ENCODE peak calls at places on chromosomes 2 and 18, in six cellular contexts. H, A, S, U, V and N are unnamed samples.

GRCh38 chr2:227482638-227483340 is 10.8 kb downstream of the AGFG1 start:
- DNase-seq in V (peak), H (no peak), A (peak), S (peak), U (no peak), N (no peak)

GRCh38 chr2:38098351-38099095 is 22.6 kb upstream of the CYP1B1 start:
- DNase-seq in V (no peak), S (peak), H (no peak), A (no peak), U (no peak), N (no peak)

GRCh38 chr2:63050186-63050915 is at the start of gene OTX1:
- DNase-seq in H (no peak), U (peak), V (peak), S (peak), A (peak), N (peak)

GRCh38 chr18:21064347-21064746 is 47.3 kb downstream of the ROCK1 start:
- DNase-seq in A (peak), V (no peak), S (no peak), U (no peak), H (no peak), N (no peak)

GRCh38 chr2:240557808-240558207 is at the start of gene ANKMY1:
- DNase-seq in H (no peak), S (no peak), A (peak), V (no peak), U (peak), N (no peak)

GRCh38 chr18:13464432-13465125 is 246.0 kb downstream of the LDLRAD4 start:
- DNase-seq in U (no peak), H (peak), A (no peak), V (peak), S (peak), N (no peak)

GRCh38 chr2:71748227-71748626 is 294.9 kb downstream of the DYSF start:
- DNase-seq in S (no peak), H (no peak), V (peak), A (peak), U (peak), N (no peak)

GRCh38 chr2:240247868-240248820 is 107.7 kb upstream of the OTOS start:
- DNase-seq in V (no peak), U (no peak), H (no peak), S (no peak), A (no peak), N (no peak)

GRCh38 chr2:16387461-16387960 is 278.1 kb downstream of the CYRIA start:
- DNase-seq in A (no peak), H (no peak), S (no peak), V (no peak), U (no peak), N (no peak)

GRCh38 chr2:206597716-206598218 is 44.5 kb upstream of the FAM237A start:
- DNase-seq in A (no peak), V (no peak), S (no peak), H (no peak), U (no peak), N (no peak)

GRCh38 chr18:54958711-54959625 is at the start of gene CCDC68:
- DNase-seq in A (no peak), S (no peak), V (no peak), H (no peak), U (peak), N (no peak)

GRCh38 chr18:51988277-51988676 is 351.7 kb upstream of the DCC start:
- DNase-seq in S (no peak), U (no peak), H (no peak), A (no peak), V (no peak), N (no peak)

GRCh38 chr2:11004206-11004605 is 92.5 kb downstream of the KCNF1 start:
- DNase-seq in U (no peak), H (no peak), A (peak), V (no peak), S (no peak), N (no peak)

GRCh38 chr2:117994729-117995128 is 19.1 kb downstream of the CCDC93 start:
- DNase-seq in H (no peak), S (no peak), U (no peak), A (no peak), V (no peak), N (no peak)

GRCh38 chr2:133884739-133885381 is 316.6 kb upstream of the NCKAP5 start:
- DNase-seq in H (no peak), U (no peak), A (peak), S (peak), V (peak), N (no peak)

GRCh38 chr2:227125506-227125905 is 38.5 kb downstream of the COL4A4 start:
- DNase-seq in V (peak), U (peak), A (no peak), S (peak), H (no peak), N (no peak)

GRCh38 chr2:41899189-41899588 is 148.6 kb upstream of the PKDCC start:
- DNase-seq in S (no peak), A (no peak), V (no peak), U (no peak), H (no peak), N (no peak)

GRCh38 chr18:32093523-32093922 is 1.8 kb downstream of the RNF138 start:
- DNase-seq in A (no peak), V (peak), H (no peak), U (no peak), S (peak), N (no peak)

GRCh38 chr2:96265349-96265839 is 403 bp downstream of the TMEM127 start:
- DNase-seq in A (peak), U (no peak), S (no peak), H (no peak), V (no peak), N (no peak)

GRCh38 chr2:70089220-70089945 is 2.1 kb downstream of the PCBP1 start:
- DNase-seq in A (peak), V (peak), H (peak), U (peak), S (no peak), N (no peak)

GRCh38 chr2:54626131-54626530 is 97.3 kb upstream of the EML6 start:
- DNase-seq in S (no peak), H (no peak), U (no peak), V (no peak), A (no peak), N (no peak)

GRCh38 chr2:117879003-117879402 is 64.5 kb downstream of the DDX18 start:
- DNase-seq in S (no peak), U (no peak), A (no peak), H (no peak), V (no peak), N (no peak)

GRCh38 chr2:232444409-232445148 is 11.4 kb upstream of the ALPI start:
- DNase-seq in S (peak), U (peak), H (peak), A (peak), V (peak), N (peak)

GRCh38 chr2:109260886-109261700 is 132.1 kb downstream of the SH3RF3 start:
- DNase-seq in S (peak), A (peak), H (no peak), V (no peak), U (peak), N (no peak)

GRCh38 chr2:71788186-71788525 is 334.8 kb downstream of the DYSF start:
- DNase-seq in A (peak), V (no peak), H (no peak), S (peak), U (no peak), N (no peak)